ENCODE peak calls at places on chromosomes 2 and 18, in four cellular contexts. T is endothelial cell, B is uterus, A is neural crest cell. Z is an unnamed sample.

GRCh38 chr2:24617431-24617830 is 126.4 kb downstream of the NCOA1 start:
- DNase-seq in B (no peak), T (no peak), A (no peak), Z (no peak)

GRCh38 chr2:16101196-16101595 is 160.8 kb downstream of the MYCN start:
- DNase-seq in B (no peak), A (no peak), T (no peak), Z (no peak)

GRCh38 chr2:53512071-53512841 is 255.3 kb upstream of the CHAC2 start:
- DNase-seq in B (no peak), T (no peak), A (no peak), Z (no peak)

GRCh38 chr18:49030692-49031443 is 80.1 kb upstream of the SMAD7 start:
- DNase-seq in B (peak), A (no peak), T (no peak), Z (no peak)

GRCh38 chr2:215696998-215697397 is 261.1 kb upstream of the FN1 start:
- DNase-seq in A (no peak), B (no peak), T (no peak), Z (no peak)

GRCh38 chr2:188414412-188414811 is 122.7 kb downstream of the GULP1 start:
- DNase-seq in A (no peak), B (no peak), T (no peak), Z (no peak)

GRCh38 chr2:175805442-175806114 is 196.5 kb downstream of the LNPK start:
- DNase-seq in T (no peak), B (no peak), A (no peak), Z (no peak)

GRCh38 chr2:105683145-105683544 is 61.6 kb upstream of the NCK2 start:
- DNase-seq in T (no peak), A (no peak), B (no peak), Z (no peak)

GRCh38 chr2:100160396-100160795 is 18.0 kb upstream of the AFF3 start:
- DNase-seq in A (no peak), T (no peak), B (no peak), Z (no peak)

GRCh38 chr18:59459352-59460059 is 100.4 kb upstream of the LMAN1 start:
- DNase-seq in B (no peak), A (no peak), T (no peak), Z (no peak)

GRCh38 chr2:1515073-1515430 is 101.8 kb downstream of the TPO start:
- DNase-seq in A (no peak), B (no peak), T (no peak), Z (no peak)

GRCh38 chr2:70767699-70768584 is at the start of gene ADD2:
- DNase-seq in B (no peak), A (peak), T (peak), Z (no peak)

GRCh38 chr2:75562513-75562864 is 1.8 kb upstream of the EVA1A start:
- DNase-seq in A (no peak), T (no peak), B (no peak), Z (no peak)

GRCh38 chr2:221716434-221717303 is 144.6 kb upstream of the EPHA4 start:
- DNase-seq in T (no peak), A (no peak), B (no peak), Z (no peak)

GRCh38 chr2:128564131-128564530 is 245.5 kb upstream of the HS6ST1 start:
- DNase-seq in B (no peak), A (no peak), T (no peak), Z (no peak)

GRCh38 chr2:68879296-68879695 is 8.1 kb upstream of the BMP10 start:
- DNase-seq in T (no peak), B (no peak), A (no peak), Z (no peak)

GRCh38 chr2:17879913-17880274 is 1.4 kb downstream of the KCNS3 start:
- DNase-seq in A (no peak), T (no peak), B (no peak), Z (no peak)

GRCh38 chr2:241094924-241095420 is 7.1 kb downstream of the MTERF4 start:
- DNase-seq in A (no peak), B (no peak), T (no peak), Z (no peak)

GRCh38 chr2:12637754-12638153 is 79.0 kb upstream of the TRIB2 start:
- DNase-seq in T (no peak), B (no peak), A (no peak), Z (no peak)

GRCh38 chr2:156405586-156405985 is 30.6 kb upstream of the GPD2 start:
- DNase-seq in B (no peak), T (no peak), A (no peak), Z (no peak)

GRCh38 chr2:113700186-113700841 is 56.1 kb downstream of the SLC35F5 start:
- DNase-seq in A (no peak), T (no peak), B (no peak), Z (peak)

GRCh38 chr2:118903489-118904215 is 38.3 kb upstream of the MARCO start:
- DNase-seq in T (no peak), A (no peak), B (no peak), Z (no peak)

GRCh38 chr2:41038408-41038807 is 586.5 kb upstream of the SLC8A1 start:
- DNase-seq in A (no peak), T (no peak), B (no peak), Z (no peak)

GRCh38 chr18:63169853-63170252 is 149.7 kb downstream of the BCL2 start:
- DNase-seq in T (no peak), A (no peak), B (no peak), Z (no peak)

GRCh38 chr18:50320719-50321118 is 33.2 kb upstream of the CXXC1 start:
- DNase-seq in T (no peak), B (no peak), A (no peak), Z (no peak)

GRCh38 chr2:7203056-7203467 is 285.9 kb downstream of the RNF144A start:
- DNase-seq in A (peak), B (peak), T (peak), Z (peak)

GRCh38 chr2:212723226-212723625 is 184.6 kb upstream of the ERBB4 start:
- DNase-seq in T (no peak), B (no peak), A (no peak), Z (no peak)

GRCh38 chr2:229174794-229175529 is 96.1 kb downstream of the PID1 start:
- DNase-seq in A (no peak), B (peak), T (no peak), Z (no peak)

GRCh38 chr18:67938691-67939090 is 422.2 kb upstream of the DSEL start:
- DNase-seq in B (no peak), A (no peak), T (no peak), Z (no peak)

GRCh38 chr18:60812921-60813320 is 440.3 kb upstream of the MC4R start:
- DNase-seq in B (no peak), T (no peak), A (no peak), Z (no peak)

GRCh38 chr2:193929131-193929530 is 1727.9 kb upstream of the SLC39A10 start:
- DNase-seq in B (no peak), T (no peak), A (no peak), Z (no peak)

GRCh38 chr2:197673142-197673541 is 2.2 kb downstream of the RFTN2 start:
- DNase-seq in T (no peak), B (no peak), A (no peak), Z (no peak)

GRCh38 chr2:70656421-70657010 is 102.9 kb upstream of the TGFA start:
- DNase-seq in T (no peak), B (no peak), A (no peak), Z (no peak)

GRCh38 chr18:77112161-77112801 is 20.3 kb downstream of the MBP start:
- DNase-seq in T (no peak), A (no peak), B (peak), Z (no peak)

Z was measured in stimulated activated CD8-positive, alpha-beta memory T cell treated with anti-CD3 and anti-CD28 coated beads, Interleukin-15, amount 100 ng/mL, for 4 hours.